ENCODE peak calls at places on chromosomes 16 and 17, in eight cellular contexts. E is SK-MEL-5; Q is ACHN; Z is dorsolateral prefrontal cortex; F is midbrain; T is esophagus muscularis mucosa; D is stimulated activated naive B cell treated with anti-CD40 and anti-IgM and Interleukin-4, amounts not matched to agents 10 μg/mL and 1 μg/mL and 100 μg/mL, for 72 hours; J is choroid plexus epithelial cell. S is an unnamed sample.

GRCh38 chr16:30382398-30383015 is at the start of gene SEPTIN1:
- DNase-seq in E (no peak), Q (no peak), Z (no peak), F (no peak), T (no peak), D (peak), J (no peak), S (no peak)

GRCh38 chr16:74998481-74999207 is at the start of gene ZNRF1:
- DNase-seq in E (peak), Q (peak), Z (peak), F (peak), T (peak), D (peak), J (peak), S (peak)

GRCh38 chr17:5499790-5500189 is 13.4 kb downstream of the MIS12 start:
- DNase-seq in E (no peak), Q (no peak), Z (peak), F (peak), T (no peak), D (peak), J (no peak), S (peak)

GRCh38 chr16:57988929-57989328 is 11.5 kb downstream of the ZNF319 start:
- DNase-seq in E (no peak), Q (peak), Z (no peak), F (peak), T (no peak), D (no peak), J (no peak), S (no peak)

GRCh38 chr16:79483336-79483735 is 117.2 kb downstream of the MAF start:
- DNase-seq in E (no peak), Q (no peak), Z (no peak), F (no peak), T (no peak), D (no peak), J (no peak), S (no peak)

GRCh38 chr16:89200124-89200849 is at the start of gene SLC22A31:
- DNase-seq in E (no peak), Q (no peak), Z (no peak), F (no peak), T (no peak), D (no peak), J (no peak), S (no peak)

GRCh38 chr17:76432712-76433336 is 20.1 kb downstream of the UBE2O start:
- DNase-seq in E (peak), Q (peak), Z (no peak), F (no peak), T (no peak), D (no peak), J (peak), S (no peak)

GRCh38 chr16:85820604-85821372 is 21.3 kb downstream of the COX4I1 start:
- DNase-seq in E (no peak), Q (no peak), Z (no peak), F (no peak), T (no peak), D (no peak), J (no peak), S (no peak)

GRCh38 chr16:2598133-2598641 is 60.4 kb downstream of the PDPK1 start:
- DNase-seq in E (no peak), Q (no peak), Z (no peak), F (no peak), T (no peak), D (no peak), J (no peak), S (no peak)

GRCh38 chr17:1010586-1010985 is 13.7 kb downstream of the TIMM22 start:
- DNase-seq in E (no peak), Q (no peak), Z (no peak), F (no peak), T (no peak), D (no peak), J (no peak), S (no peak)

GRCh38 chr16:85354623-85355514 is 242.6 kb upstream of the CIBAR2 start:
- DNase-seq in E (no peak), Q (no peak), Z (no peak), F (no peak), T (no peak), D (no peak), J (peak), S (no peak)

GRCh38 chr17:38852771-38853291 is 690 bp downstream of the RPL23 start:
- DNase-seq in E (no peak), Q (no peak), Z (no peak), F (no peak), T (no peak), D (no peak), J (peak), S (no peak)

GRCh38 chr16:84482001-84482891 is 22.2 kb downstream of the MEAK7 start:
- DNase-seq in E (no peak), Q (no peak), Z (no peak), F (peak), T (no peak), D (no peak), J (no peak), S (no peak)

GRCh38 chr17:50028207-50029120 is 27.4 kb upstream of the ITGA3 start:
- DNase-seq in E (no peak), Q (peak), Z (no peak), F (no peak), T (no peak), D (no peak), J (peak), S (no peak)

GRCh38 chr16:31508706-31509523 is 724 bp upstream of the RUSF1 start:
- DNase-seq in E (peak), Q (peak), Z (no peak), F (peak), T (no peak), D (no peak), J (peak), S (peak)

GRCh38 chr16:51596247-51596646 is 445.2 kb upstream of the SALL1 start:
- DNase-seq in E (no peak), Q (no peak), Z (no peak), F (no peak), T (no peak), D (no peak), J (no peak), S (no peak)

GRCh38 chr17:55292094-55292493 is 27.3 kb downstream of the HLF start:
- DNase-seq in E (no peak), Q (no peak), Z (no peak), F (no peak), T (no peak), D (no peak), J (no peak), S (no peak)

GRCh38 chr16:87582221-87582965 is 19.9 kb upstream of the JPH3 start:
- DNase-seq in E (no peak), Q (peak), Z (peak), F (no peak), T (no peak), D (no peak), J (peak), S (no peak)

GRCh38 chr17:32111141-32111771 is 31.0 kb upstream of the RHOT1 start:
- DNase-seq in E (peak), Q (peak), Z (peak), F (peak), T (no peak), D (no peak), J (peak), S (peak)

GRCh38 chr17:39618956-39619785 is 7.6 kb upstream of the PPP1R1B start:
- DNase-seq in E (no peak), Q (no peak), Z (no peak), F (no peak), T (no peak), D (no peak), J (no peak), S (no peak)

GRCh38 chr16:80993293-80993691 is 13.4 kb downstream of the CMC2 start:
- DNase-seq in E (peak), Q (peak), Z (no peak), F (peak), T (no peak), D (no peak), J (peak), S (peak)

GRCh38 chr17:79991924-79992656 is 43.6 kb downstream of the TBC1D16 start:
- DNase-seq in E (peak), Q (peak), Z (no peak), F (no peak), T (no peak), D (no peak), J (peak), S (no peak)

GRCh38 chr16:8851761-8852403 is 16.9 kb downstream of the CARHSP1 start:
- DNase-seq in E (no peak), Q (no peak), Z (no peak), F (no peak), T (no peak), D (no peak), J (no peak), S (no peak)

GRCh38 chr17:83194761-83195329 is 115.4 kb downstream of the METRNL start:
- DNase-seq in E (no peak), Q (no peak), Z (no peak), F (no peak), T (no peak), D (no peak), J (peak), S (no peak)

GRCh38 chr17:70021726-70022125 is 53.3 kb upstream of the KCNJ16 start:
- DNase-seq in E (no peak), Q (no peak), Z (no peak), F (no peak), T (no peak), D (no peak), J (no peak), S (no peak)

GRCh38 chr16:54489225-54489781 is 202.7 kb upstream of the IRX3 start:
- DNase-seq in E (no peak), Q (no peak), Z (no peak), F (no peak), T (no peak), D (no peak), J (no peak), S (no peak)

GRCh38 chr16:89873822-89874689 is 664 bp downstream of the TCF25 start:
- DNase-seq in E (peak), Q (peak), Z (peak), F (peak), T (peak), D (peak), J (peak), S (peak)

GRCh38 chr16:27225536-27226360 is 22.4 kb downstream of the KDM8 start:
- DNase-seq in E (no peak), Q (no peak), Z (no peak), F (no peak), T (no peak), D (no peak), J (no peak), S (no peak)

GRCh38 chr16:89983550-89983949 is 35.0 kb downstream of the DEF8 start:
- DNase-seq in E (no peak), Q (no peak), Z (no peak), F (no peak), T (no peak), D (no peak), J (no peak), S (no peak)

GRCh38 chr16:22861585-22861984 is 47.6 kb downstream of the HS3ST2 start:
- DNase-seq in E (peak), Q (no peak), Z (no peak), F (no peak), T (no peak), D (no peak), J (no peak), S (no peak)

GRCh38 chr17:46727572-46728348 is 90.7 kb downstream of the WNT3 start:
- DNase-seq in E (no peak), Q (peak), Z (no peak), F (no peak), T (no peak), D (no peak), J (peak), S (no peak)

GRCh38 chr17:36813957-36814356 is 123.3 kb upstream of the LHX1 start:
- DNase-seq in E (no peak), Q (no peak), Z (no peak), F (no peak), T (no peak), D (no peak), J (no peak), S (no peak)

GRCh38 chr17:38428643-38429371 is 543 bp downstream of the ARHGAP23 start:
- DNase-seq in E (no peak), Q (peak), Z (peak), F (peak), T (no peak), D (no peak), J (peak), S (peak)

GRCh38 chr17:75367312-75367711 is 38.2 kb downstream of the GRB2 start:
- DNase-seq in E (peak), Q (no peak), Z (no peak), F (no peak), T (no peak), D (no peak), J (peak), S (no peak)

GRCh38 chr17:55201609-55201932 is 63.2 kb upstream of the HLF start:
- DNase-seq in E (no peak), Q (no peak), Z (no peak), F (no peak), T (no peak), D (no peak), J (no peak), S (no peak)

GRCh38 chr17:83078378-83079339 is 750 bp upstream of the METRNL start:
- DNase-seq in E (no peak), Q (no peak), Z (no peak), F (no peak), T (no peak), D (no peak), J (no peak), S (no peak)

GRCh38 chr17:6786618-6787017 is 10.6 kb downstream of the FBXO39 start:
- DNase-seq in E (no peak), Q (no peak), Z (no peak), F (no peak), T (no peak), D (no peak), J (peak), S (no peak)

GRCh38 chr16:275041-275621 is 613 bp downstream of the RGS11 start:
- DNase-seq in E (no peak), Q (no peak), Z (no peak), F (no peak), T (no peak), D (no peak), J (no peak), S (no peak)